ENCODE peak calls at places on chromosomes 4 and X, in eight cellular contexts. T is GDM1, O is T-helper 2 cell, C is hippocampal formation, Z is fibroblast of the aortic adventitia, S is T-helper 1 cell, X is AG04450, K is NCI-H446. D is an unnamed sample.

GRCh38 chr4:89492476-89493110 is 185.0 kb upstream of the GPRIN3 start:
- DNase-seq in O (no peak), T (no peak), S (no peak), K (no peak), C (no peak), Z (peak; percentile 90), X (peak; percentile 62), D (no peak)

GRCh38 chrX:27728291-27728690 is 79.5 kb upstream of the MAGEB10 start:
- DNase-seq in S (no peak), X (no peak), Z (peak; percentile 65), O (no peak), K (no peak), C (no peak), T (no peak), D (no peak)

GRCh38 chrX:110032534-110033161 is 29.7 kb downstream of the TMEM164 start:
- DNase-seq in O (no peak), S (no peak), T (no peak), Z (no peak), C (no peak), X (no peak), K (no peak), D (no peak)

GRCh38 chr4:152047451-152047850 is 286.6 kb upstream of the GATB start:
- DNase-seq in O (no peak), C (no peak), T (no peak), K (no peak), S (no peak), Z (no peak), X (no peak), D (no peak)

GRCh38 chr4:167721574-167721973 is 370.8 kb upstream of the ANXA10 start:
- DNase-seq in T (no peak), X (no peak), C (no peak), K (no peak), S (no peak), O (no peak), Z (no peak), D (no peak)

GRCh38 chr4:140180577-140180976 is 26.6 kb upstream of the MAML3 start:
- DNase-seq in C (no peak), Z (no peak), X (no peak), S (no peak), O (no peak), K (no peak), T (no peak), D (no peak)

GRCh38 chr4:185143596-185143969 is 517 bp downstream of the SLC25A4 start:
- DNase-seq in T (no peak), S (no peak), X (no peak), K (no peak), O (no peak), C (no peak), Z (peak; percentile 36), D (no peak)

GRCh38 chr4:176262243-176262642 is 6.8 kb downstream of the ASB5 start:
- DNase-seq in K (no peak), S (no peak), O (no peak), C (no peak), X (no peak), Z (no peak), T (no peak), D (no peak)

GRCh38 chr4:102678695-102679335 is 82.0 kb downstream of the MANBA start:
- DNase-seq in X (no peak), K (no peak), O (no peak), Z (no peak), S (no peak), T (no peak), C (no peak), D (no peak)

GRCh38 chrX:34563061-34563460 is 94.0 kb downstream of the TMEM47 start:
- DNase-seq in K (no peak), Z (no peak), T (no peak), O (no peak), C (no peak), S (no peak), X (no peak), D (no peak)

GRCh38 chr4:121397434-121397833 is 16.6 kb upstream of the QRFPR start:
- DNase-seq in X (no peak), K (no peak), Z (no peak), T (no peak), S (no peak), C (no peak), O (no peak), D (no peak)

GRCh38 chrX:36867143-36867542 is 141.0 kb upstream of the FAM47C start:
- DNase-seq in T (no peak), Z (peak; percentile 33), C (no peak), S (no peak), O (no peak), X (no peak), K (no peak), D (no peak)

D was measured in T-helper 22 cell.